ENCODE peak calls at places on chromosomes 7 and 10, in eight cellular contexts. S is astrocyte, G is heart right ventricle, J is HCT116, N is dorsolateral prefrontal cortex, F is brain microvascular endothelial cell, L is hepatocyte, Q is uterus. V is an unnamed sample. For H3K27me3, the result is how much of the 10 kb centered on the place peaks cover.

GRCh38 chr7:3649250-3649649 is 348.2 kb downstream of the SDK1 start:
- DNase-seq in G (no peak), J (no peak), S (no peak), N (no peak), F (peak), L (no peak), Q (no peak), V (no peak)

GRCh38 chr10:55370021-55370420 is 569.0 kb upstream of the PCDH15 start:
- DNase-seq in Q (no peak), N (no peak), G (no peak), J (no peak), L (peak), F (peak), S (peak), V (no peak)

GRCh38 chr7:105389090-105389650 is 449 bp upstream of the SRPK2 start:
- DNase-seq in N (peak), G (no peak), J (peak), F (peak), Q (peak), L (peak), S (peak), V (no peak)

GRCh38 chr7:81402227-81402626 is 367.6 kb downstream of the HGF start:
- DNase-seq in S (peak), G (no peak), N (no peak), L (no peak), Q (no peak), F (peak), J (no peak), V (no peak)

GRCh38 chr7:157682064-157682945 is 345.5 kb downstream of the DNAJB6 start:
- DNase-seq in G (no peak), N (peak), L (no peak), F (no peak), J (no peak), Q (no peak), S (no peak), V (no peak)

GRCh38 chr7:140367528-140367927 is 30.8 kb downstream of the SLC37A3 start:
- DNase-seq in L (no peak), Q (no peak), G (no peak), F (no peak), N (no peak), J (no peak), S (no peak), V (no peak)

GRCh38 chr7:103679156-103680132 is 233.4 kb upstream of the SLC26A5 start:
- DNase-seq in G (no peak), J (no peak), F (no peak), N (no peak), Q (no peak), L (no peak), S (peak), V (no peak)

GRCh38 chr7:135728136-135728669 is at the start of gene SLC13A4:
- DNase-seq in N (no peak), Q (no peak), L (no peak), F (peak), S (no peak), G (no peak), J (no peak), V (no peak)

GRCh38 chr7:80942261-80943041 is 23.6 kb upstream of the SEMA3C start:
- DNase-seq in Q (peak), L (peak), J (peak), S (peak), N (no peak), G (peak), F (peak), V (peak)

GRCh38 chr10:44399478-44400451 is 14.9 kb upstream of the CXCL12 start:
- DNase-seq in F (no peak), G (no peak), J (no peak), Q (no peak), N (no peak), L (no peak), S (no peak), V (peak)
- H3K27me3 ChIP-seq in F (under half), G (under half), J (under half), Q (under half), N (under half), L (under half), S (under half), V (under half)

GRCh38 chr7:101688183-101688831 is 59.2 kb upstream of the MYL10 start:
- DNase-seq in L (peak), J (peak), G (peak), Q (peak), N (peak), S (peak), F (peak), V (peak)
- TF ChIP-seq CTCF in L (peak), J (peak), G (peak), Q (peak), N (peak), S (peak), F (peak), V (peak)

DNA sequence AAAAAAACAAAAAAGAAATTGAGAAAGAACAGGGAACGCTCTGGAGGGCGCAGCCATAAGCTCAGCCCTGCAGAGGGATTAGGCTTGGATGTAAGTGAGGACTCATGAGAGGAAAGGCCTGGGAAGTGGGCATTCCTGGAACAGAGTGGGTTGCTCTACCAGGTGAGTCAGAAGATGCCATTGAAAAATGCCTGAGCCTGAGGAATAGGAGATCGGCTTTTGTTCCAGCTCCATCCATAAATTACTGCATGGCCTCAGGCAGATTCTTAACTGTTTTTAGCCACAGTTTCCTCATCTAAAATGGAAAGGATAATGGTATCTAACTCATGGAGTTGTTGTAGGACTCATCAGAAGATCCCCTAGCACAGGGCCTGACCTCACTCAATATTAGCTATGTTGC is 1.1 kb upstream of the RGR start:
- DNase-seq in N (no peak), L (no peak), Q (no peak), G (no peak), F (no peak), J (no peak), S (no peak), V (no peak)
- H3K27me3 ChIP-seq in N (under half), L (under half), Q (under half), G (under half), F (under half), J (under half), S (under half), V (under half)

GRCh38 chr7:42071372-42072261 is 165.4 kb downstream of the GLI3 start:
- DNase-seq in G (no peak), N (no peak), J (no peak), Q (no peak), F (no peak), L (peak), S (peak), V (no peak)
- TF ChIP-seq CTCF in G (no peak), N (no peak), J (no peak), Q (no peak), F (peak), L (no peak), S (no peak), V (no peak)

DNA sequence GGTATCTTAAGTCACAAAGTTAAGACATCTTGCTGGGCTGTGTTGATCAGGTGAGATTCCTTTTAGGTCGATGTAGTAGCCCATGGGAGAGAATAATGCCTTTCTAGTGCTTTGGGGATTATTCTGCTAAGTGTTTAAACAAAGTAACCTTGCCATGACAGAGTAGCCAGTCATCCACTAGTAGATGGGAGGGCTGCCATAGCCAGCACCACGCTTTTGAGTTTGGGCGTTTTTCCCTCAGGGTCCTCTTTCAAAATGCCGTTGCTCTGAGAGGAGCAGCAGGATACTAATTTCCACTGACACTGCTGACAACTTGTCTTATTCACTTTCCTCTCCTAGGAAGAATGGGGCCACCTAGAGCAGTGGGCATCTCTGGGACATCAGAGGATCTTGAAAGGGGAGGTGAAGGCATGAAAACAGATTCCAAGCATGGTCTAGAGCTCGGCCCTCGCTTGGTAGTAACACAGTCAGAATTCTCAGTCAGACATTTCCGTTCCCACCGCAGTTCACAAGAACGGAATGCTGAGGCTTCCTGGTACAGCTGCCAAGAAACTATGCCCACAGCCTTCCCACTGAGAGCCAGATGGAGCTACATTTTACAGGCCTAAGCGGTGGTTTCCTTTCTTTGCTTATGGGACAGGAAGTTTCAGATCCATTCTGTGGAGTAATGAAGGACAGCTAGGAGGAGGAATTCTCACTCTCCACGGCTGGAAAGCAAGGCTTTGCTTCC is 15.3 kb upstream of the RSU1 start:
- DNase-seq in G (no peak), J (no peak), Q (no peak), N (peak), F (peak), L (no peak), S (peak), V (no peak)
- H3K27me3 ChIP-seq in G (under half), J (under half), Q (under half), N (under half), F (under half), L (under half), S (under half), V (under half)

DNA sequence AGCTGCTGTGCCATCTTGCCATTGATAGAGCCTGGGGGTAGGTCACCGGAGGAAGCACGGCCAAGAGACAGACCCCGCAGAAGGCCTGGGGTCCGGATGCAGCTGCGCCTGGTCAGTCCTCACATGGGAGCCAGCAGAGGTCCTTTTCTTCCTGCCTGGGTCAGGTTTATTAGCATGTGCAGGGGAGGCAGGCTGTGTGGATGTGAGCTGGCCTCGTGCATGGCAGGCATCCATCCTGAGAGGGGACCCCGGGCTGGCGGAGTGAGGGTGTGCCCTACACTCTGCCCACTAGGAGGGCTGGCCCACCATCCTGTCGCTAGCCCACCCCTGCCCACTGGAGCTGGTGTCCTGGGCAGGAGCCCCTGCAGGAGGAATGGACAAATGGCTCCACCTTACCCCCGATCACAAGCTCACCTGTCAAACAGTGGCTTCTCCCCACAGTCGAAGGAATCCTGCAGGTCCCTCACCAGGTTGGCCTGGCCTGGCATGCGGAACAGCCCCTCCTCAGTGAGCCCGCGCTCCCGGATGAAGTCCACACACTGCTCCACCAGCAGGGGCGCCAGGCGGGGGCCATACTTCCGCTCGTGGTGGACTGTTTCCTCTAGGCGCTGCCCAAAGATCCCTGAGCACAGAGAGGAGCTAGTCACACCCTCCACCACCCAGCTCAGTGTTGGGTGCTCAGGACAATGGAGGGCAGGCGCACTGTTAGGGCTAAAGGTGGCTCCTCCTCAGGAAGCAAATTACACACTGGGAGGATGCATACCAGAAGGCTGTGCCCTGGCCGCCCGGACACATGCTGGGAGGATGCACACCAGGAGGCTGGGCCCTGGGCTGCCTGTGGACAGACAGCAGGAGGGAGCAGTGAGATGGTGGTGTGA is 145.4 kb downstream of the ARHGAP22 start:
- DNase-seq in G (no peak), L (no peak), J (no peak), N (no peak), S (no peak), F (no peak), Q (no peak), V (peak)
- TF ChIP-seq CTCF in G (no peak), L (no peak), J (no peak), N (no peak), S (no peak), F (no peak), Q (no peak), V (no peak)

DNA sequence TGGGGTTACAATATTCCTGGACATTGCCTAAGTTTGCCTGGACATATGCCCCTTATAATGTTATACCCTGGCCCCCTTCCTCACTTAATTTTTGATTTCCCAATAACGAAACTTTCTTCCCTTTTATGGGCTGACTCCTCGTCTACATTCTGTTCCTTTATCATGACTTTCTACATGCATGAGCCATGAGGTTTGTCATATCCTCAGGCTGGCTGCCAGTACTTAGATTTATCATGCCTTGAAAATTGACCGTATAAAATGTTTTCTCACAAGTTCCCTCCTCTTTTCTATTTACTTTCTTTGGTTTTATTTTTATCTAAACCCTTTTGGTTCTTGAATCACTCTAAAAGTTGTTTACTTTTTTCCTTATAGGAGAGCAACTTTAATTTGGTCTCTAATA is 4.7 kb downstream of the DNAH11 start:
- DNase-seq in G (no peak), Q (no peak), J (no peak), N (no peak), L (no peak), F (no peak), S (no peak), V (no peak)
- H3K27me3 ChIP-seq in G (under half), Q (under half), J (under half), N (under half), L (under half), F (under half), S (under half), V (under half)

GRCh38 chr10:53580465-53580864 is 807.9 kb upstream of the MBL2 start:
- DNase-seq in G (no peak), S (no peak), J (no peak), F (no peak), L (no peak), Q (no peak), N (no peak), V (no peak)
- TF ChIP-seq CTCF in G (no peak), S (no peak), J (no peak), F (no peak), L (no peak), Q (no peak), N (no peak), V (no peak)

GRCh38 chr10:101262147-101262546 is 32.9 kb upstream of the LBX1 start:
- DNase-seq in Q (no peak), S (no peak), G (no peak), F (no peak), J (no peak), N (no peak), L (no peak), V (no peak)
- H3K27me3 ChIP-seq in Q (under half), S (under half), G (half or more), F (under half), J (under half), N (under half), L (under half), V (under half)

V was measured in right atrium auricular region.